ENCODE peak calls at places on chromosome 21, in five cellular contexts. H is ovary, Q is kidney epithelial cell, X is uterus, G is heart left ventricle. A is an unnamed sample.

GRCh38 chr21:20875741-20876140 is 122.5 kb upstream of the NCAM2 start:
- DNase-seq in H (no peak), Q (no peak), X (no peak), G (no peak), A (no peak)

GRCh38 chr21:28725396-28725795 is 267.3 kb downstream of the LTN1 start:
- DNase-seq in H (no peak), Q (no peak), X (no peak), G (no peak), A (no peak)

GRCh38 chr21:46148106-46148505 is 7.3 kb downstream of the FTCD start:
- DNase-seq in H (peak; percentile 9), Q (no peak), X (peak; percentile 7), G (no peak), A (no peak)

GRCh38 chr21:27104749-27105439 is 138.0 kb upstream of the ADAMTS5 start:
- DNase-seq in H (no peak), Q (no peak), X (no peak), G (no peak), A (no peak)

GRCh38 chr21:15301736-15302135 is 236.9 kb upstream of the NRIP1 start:
- DNase-seq in H (no peak), Q (peak; percentile 14), X (no peak), G (no peak), A (no peak)

GRCh38 chr21:28971171-28971570 is 21.5 kb downstream of the LTN1 start:
- DNase-seq in H (no peak), Q (no peak), X (no peak), G (no peak), A (no peak)

GRCh38 chr21:29163381-29164115 is 33.1 kb downstream of the MAP3K7CL start:
- DNase-seq in H (no peak), Q (no peak), X (no peak), G (no peak), A (peak; percentile 38)

GRCh38 chr21:35450830-35451229 is 401.7 kb upstream of the RUNX1 start:
- DNase-seq in H (no peak), Q (no peak), X (no peak), G (no peak), A (no peak)

GRCh38 chr21:39314155-39315027 is 959 bp upstream of the BRWD1 start:
- DNase-seq in H (peak; percentile 53), Q (peak; percentile 35), X (peak; percentile 35), G (peak; percentile 61), A (peak; percentile 51)

GRCh38 chr21:26444646-26445045 is 128.4 kb downstream of the CYYR1 start:
- DNase-seq in H (no peak), Q (no peak), X (no peak), G (no peak), A (no peak)

GRCh38 chr21:46092811-46093667 is 4.9 kb upstream of the COL6A2 start:
- DNase-seq in H (peak; percentile 55), Q (no peak), X (peak; percentile 78), G (no peak), A (no peak)

GRCh38 chr21:20551939-20552338 is 446.3 kb upstream of the NCAM2 start:
- DNase-seq in H (no peak), Q (no peak), X (no peak), G (no peak), A (no peak)

GRCh38 chr21:46055863-46056281 is 42.0 kb upstream of the COL6A2 start:
- DNase-seq in H (peak; percentile 74), Q (no peak), X (peak; percentile 74), G (no peak), A (no peak)

GRCh38 chr21:35635261-35635660 is 425.1 kb downstream of the SETD4 start:
- DNase-seq in H (no peak), Q (peak; percentile 62), X (no peak), G (no peak), A (no peak)

GRCh38 chr21:26846036-26846931 is 1.1 kb upstream of the ADAMTS1 start:
- DNase-seq in H (peak; percentile 94), Q (no peak), X (peak; percentile 92), G (peak; percentile 93), A (peak; percentile 88)

GRCh38 chr21:39103689-39104088 is 79.6 kb downstream of the PSMG1 start:
- DNase-seq in H (no peak), Q (no peak), X (no peak), G (no peak), A (no peak)

GRCh38 chr21:23401278-23401677 is 2206.0 kb downstream of the MRPL39 start:
- DNase-seq in H (no peak), Q (no peak), X (no peak), G (no peak), A (no peak)

GRCh38 chr21:38759286-38759872 is 46.4 kb upstream of the ETS2 start:
- DNase-seq in H (no peak), Q (no peak), X (no peak), G (no peak), A (no peak)

GRCh38 chr21:14321042-14321441 is 61.9 kb downstream of the HSPA13 start:
- DNase-seq in H (no peak), Q (no peak), X (no peak), G (no peak), A (no peak)

GRCh38 chr21:45592208-45592619 is 50.0 kb upstream of the SLC19A1 start:
- DNase-seq in H (no peak), Q (no peak), X (no peak), G (no peak), A (no peak)

GRCh38 chr21:24514081-24514733 is 1093.1 kb downstream of the MRPL39 start:
- DNase-seq in H (no peak), Q (no peak), X (no peak), G (no peak), A (no peak)

GRCh38 chr21:34668803-34669148 is at the start of gene CLIC6:
- DNase-seq in H (no peak), Q (no peak), X (no peak), G (no peak), A (no peak)

GRCh38 chr21:45364464-45365185 is 40.3 kb upstream of the COL18A1 start:
- DNase-seq in H (peak; percentile 64), Q (no peak), X (peak; percentile 68), G (peak; percentile 71), A (no peak)

GRCh38 chr21:7917729-7918128 is 2603.7 kb upstream of the TPTE start:
- DNase-seq in H (no peak), Q (no peak), X (no peak), G (no peak), A (no peak)

GRCh38 chr21:28375708-28376385 is 616.8 kb downstream of the LTN1 start:
- DNase-seq in H (no peak), Q (no peak), X (no peak), G (no peak), A (no peak)

GRCh38 chr21:45280178-45280821 is 7.4 kb downstream of the POFUT2 start:
- DNase-seq in H (peak; percentile 18), Q (no peak), X (peak; percentile 8), G (no peak), A (no peak)

GRCh38 chr21:38793926-38794713 is 11.6 kb upstream of the ETS2 start:
- DNase-seq in H (no peak), Q (no peak), X (no peak), G (no peak), A (no peak)

DNA sequence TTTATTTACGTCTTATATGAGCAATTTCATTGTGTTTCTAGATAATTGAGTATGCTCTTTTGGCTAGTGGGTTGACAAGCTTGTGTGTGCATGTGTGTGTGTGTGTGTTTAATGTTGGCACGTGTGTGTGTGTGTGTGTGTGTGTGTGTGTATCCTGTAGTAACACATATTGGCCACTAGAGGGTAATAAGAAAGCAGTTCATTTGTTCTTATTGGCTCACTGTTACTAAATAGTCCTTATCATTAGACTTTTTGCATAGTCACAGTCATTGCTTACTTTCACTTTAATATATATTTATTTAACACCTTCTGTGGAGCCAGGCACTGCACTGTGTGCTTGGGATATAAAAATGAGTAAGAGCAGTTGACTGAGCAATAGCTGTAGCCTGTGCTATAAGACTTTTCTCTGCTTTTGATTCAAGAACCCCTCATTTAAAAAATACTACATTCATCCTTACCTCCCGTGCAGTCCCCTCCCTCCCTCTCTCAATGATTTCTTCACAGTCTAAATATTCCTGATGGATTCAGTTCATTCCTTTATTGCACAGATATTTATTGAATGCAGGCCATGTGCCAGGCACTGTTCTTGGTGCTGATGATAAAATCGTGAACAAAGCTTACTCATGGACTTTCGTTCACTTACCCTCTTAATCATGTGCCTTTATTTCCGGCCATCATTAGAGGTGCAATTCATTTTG is 96.7 kb downstream of the DYRK1A start:
- DNase-seq in H (no peak), Q (no peak), X (no peak), G (no peak), A (no peak)
- TF ChIP-seq CTCF in H (peak; percentile 57), Q (peak; percentile 62), X (peak; percentile 42), G (peak; percentile 58), A (peak; percentile 49)

DNA sequence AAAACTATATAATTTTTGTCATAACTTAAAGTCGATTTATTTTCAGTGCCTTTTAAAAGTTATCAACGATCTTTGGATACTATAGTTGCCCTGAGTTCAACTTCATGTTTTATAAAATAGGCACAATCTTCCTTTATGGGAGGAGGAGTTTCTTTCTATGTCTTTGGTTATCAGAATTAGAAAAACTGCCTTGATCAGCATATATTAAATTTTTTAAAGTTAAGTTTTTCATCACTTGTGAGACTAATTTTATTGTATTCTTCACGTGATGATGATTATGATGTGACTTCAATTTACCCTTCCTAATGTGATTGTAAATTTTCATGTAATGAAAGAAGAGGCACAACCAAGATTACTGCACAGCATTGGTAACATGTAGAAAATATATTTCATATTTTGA is 58.2 kb upstream of the TMPRSS15 start:
- DNase-seq in H (no peak), Q (no peak), X (no peak), G (no peak), A (no peak)
- H3K4me3 ChIP-seq in H (no peak overlapping the region), Q (no peak overlapping the region), X (no peak overlapping the region), G (no peak overlapping the region), A (no peak overlapping the region)

GRCh38 chr21:36691539-36692124 is 7.3 kb upstream of the SIM2 start:
- DNase-seq in H (no peak), Q (no peak), X (no peak), G (no peak), A (no peak)
- H3K27me3 ChIP-seq in H (peaks cover 2% of the 10 kb centered on the region), Q (peaks cover 66% of the 10 kb centered on the region), X (peaks cover 60% of the 10 kb centered on the region), G (peaks cover 92% of the 10 kb centered on the region), A (peaks cover 92% of the 10 kb centered on the region)

GRCh38 chr21:42496120-42496838 is at the start of gene RSPH1:
- DNase-seq in H (peak; percentile 100), Q (peak; percentile 92), X (peak; percentile 99), G (peak; percentile 100), A (peak; percentile 99)
- TF ChIP-seq CTCF in H (no peak), Q (no peak), X (no peak), G (no peak), A (no peak)

DNA sequence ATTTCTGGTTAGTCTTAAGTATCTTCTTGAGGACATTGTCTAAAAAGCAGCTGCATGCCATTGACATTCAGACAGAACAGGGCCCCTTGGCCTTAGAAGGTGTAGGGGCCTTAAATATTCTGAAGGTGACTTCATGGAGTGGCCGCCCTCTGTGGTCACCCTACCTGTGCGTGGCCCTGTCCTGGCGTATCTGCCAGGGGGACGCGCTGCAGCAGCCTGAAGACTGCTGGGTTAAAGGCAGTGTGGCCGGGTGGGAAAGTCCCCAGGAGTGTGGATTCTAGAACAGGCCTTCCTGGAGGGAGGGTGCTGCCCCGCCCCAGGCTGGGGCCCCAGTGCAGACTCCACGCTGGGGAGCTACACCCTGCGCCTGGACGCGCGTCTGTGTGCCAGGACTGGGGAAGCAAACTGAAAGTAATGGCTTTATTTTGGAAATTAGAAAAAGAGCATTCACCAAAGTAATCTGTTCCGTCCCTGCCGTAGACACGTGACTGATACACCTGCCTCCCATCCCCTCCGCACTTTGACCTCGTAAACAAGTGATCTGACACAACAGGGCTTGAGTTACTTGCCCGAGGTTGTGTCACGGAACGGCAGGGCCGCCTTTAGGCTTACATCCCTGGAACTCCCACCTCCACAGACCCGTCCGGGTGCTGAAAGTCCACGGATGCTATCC is 1.8 kb downstream of the AGPAT3 start:
- DNase-seq in H (no peak), Q (no peak), X (no peak), G (no peak), A (no peak)
- H3K4me3 ChIP-seq in H (peak overlapping the region; percentile 93), Q (peak overlapping the region; percentile 65), X (peak overlapping the region; percentile 96), G (peak overlapping the region; percentile 95), A (peak overlapping the region; percentile 86)

A was measured in heart right ventricle.